ENCODE peak calls at places on chromosomes 16 and 17, in seven cellular contexts. E, N, I, O, G, U and R are unnamed samples.

GRCh38 chr17:57243171-57243622 is 13.1 kb upstream of the MSI2 start:
- DNase-seq in E (peak), N (peak), I (peak), O (peak), G (no peak), U (peak), R (no peak)

GRCh38 chr16:23907457-23907902 is 71.7 kb downstream of the PRKCB start:
- DNase-seq in E (no peak), N (no peak), I (no peak), O (no peak), G (no peak), U (no peak), R (no peak)

GRCh38 chr17:1583569-1583968 is 21.0 kb upstream of the PITPNA start:
- DNase-seq in E (no peak), N (no peak), I (no peak), O (no peak), G (no peak), U (no peak), R (no peak)

GRCh38 chr16:10922328-10923145 is 19.7 kb downstream of the DEXI start:
- DNase-seq in E (no peak), N (peak), I (no peak), O (peak), G (no peak), U (peak), R (no peak)

GRCh38 chr16:85081765-85082164 is 30.5 kb downstream of the CIBAR2 start:
- DNase-seq in E (no peak), N (no peak), I (no peak), O (no peak), G (no peak), U (no peak), R (peak)

GRCh38 chr17:74757931-74758845 is 9.8 kb downstream of the NHERF1 start:
- DNase-seq in E (no peak), N (no peak), I (no peak), O (no peak), G (no peak), U (no peak), R (peak)

GRCh38 chr16:15775209-15775608 is 81.6 kb downstream of the MYH11 start:
- DNase-seq in E (no peak), N (no peak), I (no peak), O (peak), G (no peak), U (no peak), R (no peak)

GRCh38 chr16:89094252-89094901 is 725 bp downstream of the ACSF3 start:
- DNase-seq in E (no peak), N (no peak), I (no peak), O (peak), G (no peak), U (no peak), R (peak)

GRCh38 chr16:23156946-23157460 is 7.8 kb upstream of the USP31 start:
- DNase-seq in E (no peak), N (no peak), I (no peak), O (no peak), G (peak), U (no peak), R (no peak)

GRCh38 chr16:85521737-85522042 is 91.4 kb upstream of the GSE1 start:
- DNase-seq in E (no peak), N (no peak), I (no peak), O (no peak), G (no peak), U (no peak), R (no peak)

GRCh38 chr16:9119795-9120194 is 28.4 kb downstream of the HAPSTR1 start:
- DNase-seq in E (no peak), N (no peak), I (peak), O (peak), G (no peak), U (no peak), R (no peak)

GRCh38 chr16:85735225-85735722 is 15.6 kb downstream of the C16orf74 start:
- DNase-seq in E (peak), N (peak), I (no peak), O (no peak), G (no peak), U (no peak), R (no peak)

GRCh38 chr17:61392679-61393078 is 7.0 kb upstream of the TBX2 start:
- DNase-seq in E (no peak), N (no peak), I (no peak), O (no peak), G (no peak), U (no peak), R (no peak)

GRCh38 chr17:75703591-75703990 is 17.7 kb upstream of the ITGB4 start:
- DNase-seq in E (no peak), N (no peak), I (no peak), O (peak), G (no peak), U (no peak), R (no peak)

GRCh38 chr17:63434951-63435571 is 11.0 kb downstream of the CYB561 start:
- DNase-seq in E (no peak), N (peak), I (peak), O (peak), G (no peak), U (peak), R (peak)

GRCh38 chr16:3063617-3064389 is 1.6 kb upstream of the IL32 start:
- DNase-seq in E (no peak), N (no peak), I (no peak), O (no peak), G (no peak), U (no peak), R (peak)

GRCh38 chr17:50631908-50632571 is 2.6 kb upstream of the ABCC3 start:
- DNase-seq in E (no peak), N (peak), I (no peak), O (peak), G (no peak), U (no peak), R (peak)

GRCh38 chr17:65902831-65903549 is 288.9 kb downstream of the CEP112 start:
- DNase-seq in E (no peak), N (no peak), I (no peak), O (no peak), G (no peak), U (no peak), R (no peak)

GRCh38 chr16:85988723-85989313 is 89.9 kb downstream of the IRF8 start:
- DNase-seq in E (no peak), N (peak), I (no peak), O (no peak), G (no peak), U (no peak), R (peak)

GRCh38 chr17:77088455-77089117 is 52.2 kb upstream of the SEC14L1 start:
- DNase-seq in E (peak), N (peak), I (peak), O (peak), G (no peak), U (peak), R (peak)

GRCh38 chr17:48998557-48999440 is 1.6 kb downstream of the IGF2BP1 start:
- DNase-seq in E (no peak), N (no peak), I (no peak), O (peak), G (no peak), U (no peak), R (no peak)
- H3K27ac ChIP-seq in E (no peak), N (no peak), I (no peak), O (peak), G (no peak), U (no peak), R (no peak)

GRCh38 chr17:37701424-37702020 is 43.3 kb downstream of the HNF1B start:
- DNase-seq in E (no peak), N (no peak), I (no peak), O (peak), G (no peak), U (no peak), R (no peak)
- H3K4me3 ChIP-seq in E (no peak), N (no peak), I (no peak), O (no peak), G (no peak), U (no peak), R (no peak)

GRCh38 chr16:67869653-67870052 is 3.2 kb upstream of the EDC4 start:
- DNase-seq in E (no peak), N (no peak), I (no peak), O (no peak), G (no peak), U (no peak), R (no peak)
- H3K27ac ChIP-seq in E (no peak), N (no peak), I (no peak), O (no peak), G (no peak), U (no peak), R (no peak)

DNA sequence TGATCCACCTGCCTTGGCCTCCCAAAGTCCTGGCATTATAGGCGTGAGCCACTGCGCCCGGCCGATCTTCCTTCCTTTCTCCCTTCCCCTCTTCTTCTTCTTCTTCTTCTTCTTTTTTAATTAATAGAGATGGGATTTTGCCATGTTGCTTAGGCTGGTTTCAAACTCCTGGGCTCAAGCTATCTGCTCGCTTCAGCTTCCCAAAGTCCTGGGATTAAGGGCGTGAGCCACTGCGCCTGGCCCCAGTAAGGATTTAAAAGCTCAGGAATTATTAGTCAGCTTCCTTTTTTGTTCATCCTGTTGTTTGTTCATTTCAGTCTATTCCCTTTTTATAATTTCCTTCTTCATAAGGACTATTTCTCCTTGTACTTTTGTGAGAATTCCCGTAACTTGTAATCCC is 32.7 kb upstream of the LRRC37A start:
- DNase-seq in E (no peak), N (no peak), I (no peak), O (no peak), G (no peak), U (no peak), R (no peak)
- H3K4me3 ChIP-seq in E (no peak), N (no peak), I (no peak), O (no peak), G (no peak), U (no peak), R (no peak)

DNA sequence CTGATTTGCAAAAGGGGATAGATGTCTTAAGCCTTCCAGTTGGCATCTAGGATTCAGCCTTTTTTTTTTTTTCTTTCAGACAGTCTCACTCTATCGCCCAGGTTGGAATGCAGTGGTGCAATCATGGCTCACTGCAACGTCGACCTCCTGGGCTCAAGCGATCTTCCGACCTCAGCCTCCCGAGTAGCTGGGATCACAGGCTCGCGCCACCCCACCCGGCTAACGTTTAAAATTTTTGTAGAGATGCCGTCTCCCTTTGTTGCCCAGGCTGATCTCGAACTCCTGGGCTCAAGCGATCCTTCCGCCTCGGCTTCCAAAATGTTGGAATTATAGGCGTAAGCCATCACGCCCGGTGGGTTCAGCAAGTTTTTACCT is 571 bp upstream of the CCP110 start:
- DNase-seq in E (no peak), N (no peak), I (peak), O (no peak), G (no peak), U (no peak), R (peak)
- H3K27ac ChIP-seq in E (peak), N (no peak), I (no peak), O (no peak), G (no peak), U (peak), R (no peak)

GRCh38 chr17:48596735-48597491 is 3.3 kb upstream of the HOXB5 start:
- DNase-seq in E (no peak), N (no peak), I (no peak), O (peak), G (no peak), U (no peak), R (peak)
- H3K4me3 ChIP-seq in E (no peak), N (no peak), I (no peak), O (peak), G (peak), U (peak), R (peak)

GRCh38 chr17:45123930-45124796 is 8.2 kb downstream of the PLCD3 start:
- DNase-seq in E (no peak), N (peak), I (peak), O (peak), G (no peak), U (peak), R (peak)
- H3K27ac ChIP-seq in E (no peak), N (no peak), I (peak), O (peak), G (peak), U (peak), R (no peak)

DNA sequence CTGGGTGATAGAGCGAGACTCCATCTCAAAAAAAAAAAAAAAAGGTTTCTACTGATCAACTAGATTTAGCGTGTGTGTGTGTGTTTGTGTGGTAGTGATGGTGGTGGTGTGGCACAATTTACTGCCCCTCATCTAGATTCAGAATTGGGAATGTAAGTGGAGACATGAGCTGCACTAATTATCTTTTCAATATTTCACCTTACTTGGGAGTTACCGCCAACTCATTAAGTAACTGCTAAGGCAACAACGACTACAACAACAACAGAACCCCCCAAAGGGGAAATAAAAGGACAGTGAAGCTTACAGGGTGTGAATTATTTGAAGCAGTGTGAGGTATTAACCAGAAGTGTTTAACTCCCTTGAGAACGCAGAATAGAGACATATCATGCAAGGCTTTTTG is 180.4 kb downstream of the SHISA9 start:
- DNase-seq in E (no peak), N (no peak), I (no peak), O (no peak), G (no peak), U (no peak), R (no peak)
- H3K4me3 ChIP-seq in E (no peak), N (no peak), I (no peak), O (no peak), G (no peak), U (no peak), R (no peak)

GRCh38 chr17:17508641-17509591 is 12.7 kb upstream of the RASD1 start:
- DNase-seq in E (no peak), N (peak), I (no peak), O (no peak), G (no peak), U (peak), R (peak)

GRCh38 chr17:17508019-17508535 is 11.9 kb upstream of the RASD1 start:
- DNase-seq in E (no peak), N (peak), I (no peak), O (no peak), G (no peak), U (peak), R (peak)

GRCh38 chr17:17510456-17511292 is 14.5 kb upstream of the RASD1 start:
- DNase-seq in E (no peak), N (peak), I (no peak), O (no peak), G (no peak), U (peak), R (peak)

GRCh38 chr17:17511293-17511741 is 15.1 kb upstream of the RASD1 start:
- DNase-seq in E (no peak), N (no peak), I (no peak), O (no peak), G (no peak), U (peak), R (peak)

DNA sequence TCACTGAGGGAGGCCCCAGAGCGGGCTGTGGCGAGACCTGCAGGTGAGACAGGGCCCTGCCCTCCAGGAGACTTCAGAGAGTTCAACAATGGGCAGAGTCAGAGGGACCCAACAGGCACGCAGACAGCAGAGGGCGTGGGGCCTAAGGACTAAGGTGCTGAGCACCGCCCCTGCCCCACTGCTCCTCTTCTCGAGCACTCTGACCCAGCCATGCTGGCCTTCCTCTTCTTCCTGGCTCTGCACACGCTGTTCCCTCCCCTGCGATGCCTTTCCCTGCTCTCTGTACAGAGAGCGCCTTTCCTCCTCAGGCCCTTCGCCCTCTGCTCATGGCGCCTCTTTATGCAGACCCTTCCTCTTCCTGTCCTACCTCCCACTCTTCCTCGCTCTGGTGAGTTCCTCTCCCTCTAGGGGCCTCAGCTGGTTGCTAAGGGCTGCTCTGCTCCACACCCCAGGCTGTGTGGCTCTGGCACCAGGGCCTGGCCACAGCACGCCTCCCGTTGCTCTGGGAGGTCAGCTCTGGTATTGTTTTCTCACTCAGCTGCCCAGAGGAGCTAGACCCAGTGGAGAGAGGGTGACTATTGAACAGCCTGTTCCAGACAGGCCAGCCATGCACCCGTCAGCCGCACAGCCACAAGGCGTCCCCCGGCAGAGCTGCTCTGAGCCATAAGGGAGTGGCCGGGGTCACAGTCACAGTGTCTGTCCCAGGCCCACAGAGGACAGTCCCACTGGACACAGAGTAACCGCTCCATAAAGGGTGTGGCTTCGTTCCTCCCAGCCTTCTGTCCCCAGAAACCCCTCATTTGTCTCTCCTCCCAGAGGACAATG is 13.6 kb upstream of the RASD1 start:
- DNase-seq in E (no peak), N (peak), I (no peak), O (no peak), G (no peak), U (peak), R (peak)
- H3K27ac ChIP-seq in E (no peak), N (no peak), I (no peak), O (no peak), G (no peak), U (no peak), R (no peak)